ENCODE peak calls at places on chromosome 12, in six cellular contexts. One of them, this sample, is unnamed.

GRCh38 chr12:14199455-14200199 is 165.9 kb upstream of the ATF7IP start:
- DNase-seq in neuronal stem cell: no peak
- DNase-seq in IMR-90: no peak
- DNase-seq in H1: no peak
- DNase-seq in H9: no peak
- DNase-seq in mesenchymal stem cell: no peak
- DNase-seq in this sample: no peak

GRCh38 chr12:24911284-24911791 is 37.6 kb downstream of the BCAT1 start:
- DNase-seq in neuronal stem cell: no peak
- DNase-seq in IMR-90: peak; percentile 98
- DNase-seq in H1: peak; percentile 37
- DNase-seq in H9: no peak
- DNase-seq in mesenchymal stem cell: peak; percentile 90
- DNase-seq in this sample: no peak

GRCh38 chr12:48765753-48766162 is 23.1 kb downstream of the ADCY6 start:
- DNase-seq in neuronal stem cell: no peak
- DNase-seq in IMR-90: peak; percentile 45
- DNase-seq in H1: no peak
- DNase-seq in H9: no peak
- DNase-seq in mesenchymal stem cell: peak; percentile 89
- DNase-seq in this sample: no peak

GRCh38 chr12:6262211-6262610 is 48.3 kb upstream of the PLEKHG6 start:
- DNase-seq in neuronal stem cell: no peak
- DNase-seq in IMR-90: no peak
- DNase-seq in H1: no peak
- DNase-seq in H9: no peak
- DNase-seq in mesenchymal stem cell: no peak
- DNase-seq in this sample: no peak

GRCh38 chr12:102933168-102933567 is 16.1 kb upstream of the PAH start:
- DNase-seq in neuronal stem cell: no peak
- DNase-seq in IMR-90: no peak
- DNase-seq in H1: no peak
- DNase-seq in H9: no peak
- DNase-seq in mesenchymal stem cell: no peak
- DNase-seq in this sample: no peak

GRCh38 chr12:99985631-99986030 is 895 bp upstream of the ANKS1B start:
- DNase-seq in neuronal stem cell: no peak
- DNase-seq in IMR-90: no peak
- DNase-seq in H1: no peak
- DNase-seq in H9: no peak
- DNase-seq in mesenchymal stem cell: no peak
- DNase-seq in this sample: no peak

GRCh38 chr12:117090816-117091711 is 8.2 kb downstream of the TESC start:
- DNase-seq in neuronal stem cell: no peak
- DNase-seq in IMR-90: no peak
- DNase-seq in H1: no peak
- DNase-seq in H9: no peak
- DNase-seq in mesenchymal stem cell: no peak
- DNase-seq in this sample: no peak

GRCh38 chr12:125100551-125101434 is 35.6 kb downstream of the AACS start:
- DNase-seq in neuronal stem cell: no peak
- DNase-seq in IMR-90: no peak
- DNase-seq in H1: no peak
- DNase-seq in H9: no peak
- DNase-seq in mesenchymal stem cell: no peak
- DNase-seq in this sample: no peak

GRCh38 chr12:66932126-66932525 is 253.2 kb upstream of the GRIP1 start:
- DNase-seq in neuronal stem cell: no peak
- DNase-seq in IMR-90: no peak
- DNase-seq in H1: no peak
- DNase-seq in H9: no peak
- DNase-seq in mesenchymal stem cell: no peak
- DNase-seq in this sample: no peak

GRCh38 chr12:21697829-21698630 is 40.4 kb upstream of the LDHB start:
- DNase-seq in neuronal stem cell: peak; percentile 31
- DNase-seq in IMR-90: peak; percentile 48
- DNase-seq in H1: no peak
- DNase-seq in H9: no peak
- DNase-seq in mesenchymal stem cell: peak; percentile 43
- DNase-seq in this sample: peak; percentile 61

GRCh38 chr12:63003223-63003819 is 68.4 kb upstream of the PPM1H start:
- DNase-seq in neuronal stem cell: no peak
- DNase-seq in IMR-90: no peak
- DNase-seq in H1: no peak
- DNase-seq in H9: no peak
- DNase-seq in mesenchymal stem cell: no peak
- DNase-seq in this sample: no peak

GRCh38 chr12:8034802-8035201 is 2.3 kb downstream of the FOXJ2 start:
- DNase-seq in neuronal stem cell: no peak
- DNase-seq in IMR-90: no peak
- DNase-seq in H1: no peak
- DNase-seq in H9: no peak
- DNase-seq in mesenchymal stem cell: no peak
- DNase-seq in this sample: peak; percentile 48

GRCh38 chr12:122860052-122860853 is 25.0 kb downstream of the HIP1R start:
- DNase-seq in neuronal stem cell: peak; percentile 73
- DNase-seq in IMR-90: peak; percentile 75
- DNase-seq in H1: peak; percentile 95
- DNase-seq in H9: peak; percentile 87
- DNase-seq in mesenchymal stem cell: peak; percentile 75
- DNase-seq in this sample: peak; percentile 67

GRCh38 chr12:65532162-65532561 is 253.7 kb downstream of the MSRB3 start:
- DNase-seq in neuronal stem cell: no peak
- DNase-seq in IMR-90: peak; percentile 83
- DNase-seq in H1: no peak
- DNase-seq in H9: no peak
- DNase-seq in mesenchymal stem cell: peak; percentile 83
- DNase-seq in this sample: peak; percentile 62

GRCh38 chr12:88946377-88946997 is 366.2 kb upstream of the KITLG start:
- DNase-seq in neuronal stem cell: no peak
- DNase-seq in IMR-90: peak; percentile 78
- DNase-seq in H1: no peak
- DNase-seq in H9: no peak
- DNase-seq in mesenchymal stem cell: peak; percentile 93
- DNase-seq in this sample: peak; percentile 13

GRCh38 chr12:120381752-120382419 is 12.9 kb upstream of the MSI1 start:
- DNase-seq in neuronal stem cell: no peak
- DNase-seq in IMR-90: peak; percentile 77
- DNase-seq in H1: no peak
- DNase-seq in H9: no peak
- DNase-seq in mesenchymal stem cell: peak; percentile 73
- DNase-seq in this sample: peak; percentile 62

GRCh38 chr12:32891526-32891925 is 5.1 kb downstream of the PKP2 start:
- DNase-seq in neuronal stem cell: no peak
- DNase-seq in IMR-90: no peak
- DNase-seq in H1: no peak
- DNase-seq in H9: no peak
- DNase-seq in mesenchymal stem cell: peak; percentile 12
- DNase-seq in this sample: peak; percentile 63

GRCh38 chr12:112538740-112539139 is 120.0 kb downstream of the PTPN11 start:
- DNase-seq in neuronal stem cell: no peak
- DNase-seq in IMR-90: no peak
- DNase-seq in H1: no peak
- DNase-seq in H9: no peak
- DNase-seq in mesenchymal stem cell: no peak
- DNase-seq in this sample: no peak

GRCh38 chr12:15155271-15155670 is 65.9 kb downstream of the RERG start:
- DNase-seq in neuronal stem cell: no peak
- DNase-seq in IMR-90: no peak
- DNase-seq in H1: no peak
- DNase-seq in H9: no peak
- DNase-seq in mesenchymal stem cell: no peak
- DNase-seq in this sample: no peak

DNA sequence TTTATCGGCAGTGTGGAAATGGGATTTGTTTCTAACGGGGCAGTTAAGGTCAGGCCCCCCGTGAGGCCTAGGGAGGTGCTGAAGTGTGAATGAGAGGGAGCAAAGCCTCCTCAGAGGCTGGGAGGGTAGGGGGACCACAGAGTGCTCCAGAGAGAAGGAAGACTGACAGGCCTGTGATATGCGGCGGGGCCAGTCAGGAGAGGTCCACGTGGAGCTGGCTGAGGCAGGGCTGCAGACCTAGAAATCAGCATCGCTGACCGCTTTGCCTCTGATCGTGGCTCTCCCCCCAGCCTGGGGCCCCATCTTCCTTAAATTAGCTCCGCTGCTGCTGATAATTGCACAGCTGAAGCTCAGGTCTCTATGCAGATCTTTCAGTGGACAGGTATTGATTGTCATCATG is 240.8 kb upstream of the PWP1 start:
- DNase-seq in neuronal stem cell: no peak
- DNase-seq in IMR-90: no peak
- DNase-seq in H1: no peak
- DNase-seq in H9: no peak
- DNase-seq in mesenchymal stem cell: no peak
- DNase-seq in this sample: no peak
- H3K4me1 ChIP-seq in neuronal stem cell: no peaks in the 10 kb centered on the region
- H3K4me1 ChIP-seq in IMR-90: peaks cover 2% of the 10 kb centered on the region
- H3K4me1 ChIP-seq in H1: no peaks in the 10 kb centered on the region
- H3K4me1 ChIP-seq in H9: no peaks in the 10 kb centered on the region
- H3K4me1 ChIP-seq in mesenchymal stem cell: no peaks in the 10 kb centered on the region
- H3K4me1 ChIP-seq in this sample: no peaks in the 10 kb centered on the region

GRCh38 chr12:87847147-87847546 is 182.1 kb downstream of the C12orf50 start:
- DNase-seq in neuronal stem cell: no peak
- DNase-seq in IMR-90: no peak
- DNase-seq in H1: no peak
- DNase-seq in H9: peak; percentile 46
- DNase-seq in mesenchymal stem cell: no peak
- DNase-seq in this sample: no peak

GRCh38 chr12:87853448-87854003 is 175.7 kb downstream of the C12orf50 start:
- DNase-seq in neuronal stem cell: no peak
- DNase-seq in IMR-90: no peak
- DNase-seq in H1: no peak
- DNase-seq in H9: peak; percentile 38
- DNase-seq in mesenchymal stem cell: no peak
- DNase-seq in this sample: no peak

GRCh38 chr12:87845995-87846483 is 183.2 kb downstream of the C12orf50 start:
- DNase-seq in neuronal stem cell: no peak
- DNase-seq in IMR-90: no peak
- DNase-seq in H1: no peak
- DNase-seq in H9: no peak
- DNase-seq in mesenchymal stem cell: peak; percentile 8
- DNase-seq in this sample: no peak

GRCh38 chr12:87849074-87849473 is 180.1 kb downstream of the C12orf50 start:
- DNase-seq in neuronal stem cell: no peak
- DNase-seq in IMR-90: no peak
- DNase-seq in H1: no peak
- DNase-seq in H9: no peak
- DNase-seq in mesenchymal stem cell: no peak
- DNase-seq in this sample: no peak

GRCh38 chr12:87848248-87848868 is 180.8 kb downstream of the C12orf50 start:
- DNase-seq in neuronal stem cell: peak; percentile 49
- DNase-seq in IMR-90: peak; percentile 82
- DNase-seq in H1: no peak
- DNase-seq in H9: no peak
- DNase-seq in mesenchymal stem cell: peak; percentile 65
- DNase-seq in this sample: peak; percentile 40
- H3K14ac ChIP-seq in neuronal stem cell: no peak overlapping the region
- H3K14ac ChIP-seq in IMR-90: peak overlapping the region; percentile 2
- H3K14ac ChIP-seq in H1: no peak overlapping the region
- H3K14ac ChIP-seq in H9: no peak overlapping the region
- H3K14ac ChIP-seq in mesenchymal stem cell: no peak overlapping the region
- H3K14ac ChIP-seq in this sample: no peak overlapping the region

GRCh38 chr12:29580971-29581370 is 83.5 kb upstream of the OVCH1 start:
- DNase-seq in neuronal stem cell: no peak
- DNase-seq in IMR-90: peak; percentile 33
- DNase-seq in H1: no peak
- DNase-seq in H9: no peak
- DNase-seq in mesenchymal stem cell: no peak
- DNase-seq in this sample: no peak

GRCh38 chr12:29578070-29578469 is 80.6 kb upstream of the OVCH1 start:
- DNase-seq in neuronal stem cell: no peak
- DNase-seq in IMR-90: no peak
- DNase-seq in H1: no peak
- DNase-seq in H9: no peak
- DNase-seq in mesenchymal stem cell: no peak
- DNase-seq in this sample: no peak

GRCh38 chr12:29582156-29582555 is 84.7 kb upstream of the OVCH1 start:
- DNase-seq in neuronal stem cell: no peak
- DNase-seq in IMR-90: no peak
- DNase-seq in H1: no peak
- DNase-seq in H9: no peak
- DNase-seq in mesenchymal stem cell: peak; percentile 65
- DNase-seq in this sample: no peak

GRCh38 chr12:29581641-29582040 is 84.2 kb upstream of the OVCH1 start:
- DNase-seq in neuronal stem cell: no peak
- DNase-seq in IMR-90: peak; percentile 91
- DNase-seq in H1: no peak
- DNase-seq in H9: no peak
- DNase-seq in mesenchymal stem cell: peak; percentile 92
- DNase-seq in this sample: no peak

GRCh38 chr12:29578731-29579130 is 81.2 kb upstream of the OVCH1 start:
- DNase-seq in neuronal stem cell: no peak
- DNase-seq in IMR-90: peak; percentile 51
- DNase-seq in H1: no peak
- DNase-seq in H9: no peak
- DNase-seq in mesenchymal stem cell: no peak
- DNase-seq in this sample: no peak
- H3K4me1 ChIP-seq in neuronal stem cell: no peaks in the 10 kb centered on the region
- H3K4me1 ChIP-seq in IMR-90: peaks cover 16% of the 10 kb centered on the region
- H3K4me1 ChIP-seq in H1: no peaks in the 10 kb centered on the region
- H3K4me1 ChIP-seq in H9: no peaks in the 10 kb centered on the region
- H3K4me1 ChIP-seq in mesenchymal stem cell: no peaks in the 10 kb centered on the region
- H3K4me1 ChIP-seq in this sample: no peaks in the 10 kb centered on the region

GRCh38 chr12:54217309-54217661 is 28.5 kb upstream of the SMUG1 start:
- DNase-seq in neuronal stem cell: no peak
- DNase-seq in IMR-90: no peak
- DNase-seq in H1: no peak
- DNase-seq in H9: no peak
- DNase-seq in mesenchymal stem cell: no peak
- DNase-seq in this sample: no peak

GRCh38 chr12:54216580-54217308 is 28.0 kb upstream of the SMUG1 start:
- DNase-seq in neuronal stem cell: peak; percentile 84
- DNase-seq in IMR-90: peak; percentile 75
- DNase-seq in H1: peak; percentile 90
- DNase-seq in H9: peak; percentile 95
- DNase-seq in mesenchymal stem cell: peak; percentile 86
- DNase-seq in this sample: peak; percentile 89

GRCh38 chr12:54215990-54216579 is 27.3 kb upstream of the SMUG1 start:
- DNase-seq in neuronal stem cell: no peak
- DNase-seq in IMR-90: no peak
- DNase-seq in H1: peak; percentile 58
- DNase-seq in H9: peak; percentile 76
- DNase-seq in mesenchymal stem cell: no peak
- DNase-seq in this sample: no peak

GRCh38 chr12:54220092-54220557 is 31.3 kb upstream of the SMUG1 start:
- DNase-seq in neuronal stem cell: peak; percentile 83
- DNase-seq in IMR-90: peak; percentile 74
- DNase-seq in H1: peak; percentile 94
- DNase-seq in H9: peak; percentile 86
- DNase-seq in mesenchymal stem cell: peak; percentile 84
- DNase-seq in this sample: peak; percentile 82

DNA sequence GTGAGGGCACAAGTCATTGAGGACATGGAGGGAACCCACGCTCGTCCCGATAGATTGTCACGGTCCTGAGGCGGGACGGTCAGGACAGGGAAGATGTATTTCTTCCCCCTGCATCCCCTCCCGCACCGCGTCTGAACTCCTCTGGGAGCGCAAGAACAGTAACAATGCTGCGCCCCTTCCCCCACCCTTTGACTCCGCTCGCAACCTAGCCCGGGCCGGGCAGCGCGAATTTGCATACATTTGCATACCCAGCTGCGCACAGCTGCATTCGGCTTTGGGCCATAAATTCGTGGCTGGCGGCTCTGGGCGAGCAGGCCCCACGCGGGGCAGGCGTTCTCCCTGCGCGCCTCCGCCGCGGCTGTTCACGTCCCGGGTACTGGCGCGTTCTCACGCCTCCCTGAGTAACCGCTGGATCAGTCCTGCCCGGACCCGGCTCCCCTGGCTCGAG is 29.0 kb upstream of the SMUG1 start:
- DNase-seq in neuronal stem cell: no peak
- DNase-seq in IMR-90: no peak
- DNase-seq in H1: peak; percentile 86
- DNase-seq in H9: peak; percentile 93
- DNase-seq in mesenchymal stem cell: no peak
- DNase-seq in this sample: no peak
- H3K14ac ChIP-seq in neuronal stem cell: peak overlapping the region; percentile 10
- H3K14ac ChIP-seq in IMR-90: peak overlapping the region; percentile 57
- H3K14ac ChIP-seq in H1: no peak overlapping the region
- H3K14ac ChIP-seq in H9: no peak overlapping the region
- H3K14ac ChIP-seq in mesenchymal stem cell: peak overlapping the region; percentile 67
- H3K14ac ChIP-seq in this sample: no peak overlapping the region

This sample was measured in trophoblast cell.